ENCODE peak calls at places on chromosome 17, in four cellular contexts. E, L, O and X are unnamed samples.

GRCh38 chr17:30234954-30235353 is 543 bp downstream of the SLC6A4 start:
- DNase-seq in L (no peak), O (no peak), E (no peak), X (no peak)

GRCh38 chr17:6713130-6713917 is at the start of gene SLC13A5:
- DNase-seq in O (no peak), L (peak; percentile 44), E (no peak), X (no peak)

GRCh38 chr17:80870401-80870800 is 121.2 kb upstream of the CHMP6 start:
- DNase-seq in E (no peak), O (no peak), L (no peak), X (peak; percentile 15)

GRCh38 chr17:34582901-34583245 is 3.5 kb downstream of the TMEM132E start:
- DNase-seq in E (no peak), L (no peak), O (no peak), X (no peak)

GRCh38 chr17:32693135-32693897 is 183.6 kb downstream of the MYO1D start:
- DNase-seq in E (no peak), O (no peak), L (no peak), X (no peak)

GRCh38 chr17:62968445-62968923 is 2.4 kb downstream of the TANC2 start:
- DNase-seq in L (no peak), O (peak; percentile 44), E (peak; percentile 85), X (peak; percentile 89)

GRCh38 chr17:8966926-8967325 is 1.4 kb upstream of the PIK3R5 start:
- DNase-seq in O (no peak), E (no peak), L (no peak), X (peak; percentile 99)

GRCh38 chr17:27603870-27604794 is 26.9 kb upstream of the LGALS9 start:
- DNase-seq in E (no peak), O (peak; percentile 49), L (no peak), X (no peak)

GRCh38 chr17:8994319-8994718 is 27.0 kb upstream of the NTN1 start:
- DNase-seq in L (peak; percentile 29), E (peak; percentile 45), O (peak; percentile 59), X (peak; percentile 31)

GRCh38 chr17:66829883-66830282 is 5.0 kb upstream of the CACNG5 start:
- DNase-seq in L (no peak), E (no peak), O (no peak), X (no peak)

GRCh38 chr17:80122926-80123505 is 21.6 kb downstream of the GAA start:
- DNase-seq in L (no peak), E (no peak), O (no peak), X (no peak)

GRCh38 chr17:57356722-57357391 is 100.5 kb downstream of the MSI2 start:
- DNase-seq in O (peak; percentile 45), L (no peak), E (peak; percentile 96), X (no peak)

GRCh38 chr17:62033317-62033716 is 31.8 kb downstream of the MED13 start:
- DNase-seq in L (no peak), O (no peak), E (no peak), X (no peak)

GRCh38 chr17:72030067-72030899 is 90.5 kb upstream of the SOX9 start:
- DNase-seq in L (no peak), E (peak; percentile 77), O (peak; percentile 28), X (peak; percentile 57)

GRCh38 chr17:80738406-80738805 is 193.8 kb downstream of the RPTOR start:
- DNase-seq in E (peak; percentile 70), O (no peak), L (no peak), X (peak; percentile 89)

GRCh38 chr17:80999224-81000088 is 7.8 kb downstream of the CHMP6 start:
- DNase-seq in L (no peak), O (no peak), E (no peak), X (no peak)

GRCh38 chr17:44907696-44908470 is 7.4 kb downstream of the GFAP start:
- DNase-seq in L (no peak), E (no peak), O (no peak), X (no peak)

GRCh38 chr17:27533874-27534815 is 77.9 kb downstream of the KSR1 start:
- DNase-seq in L (no peak), E (no peak), O (peak; percentile 33), X (no peak)

GRCh38 chr17:82933006-82933310 is 93.1 kb upstream of the ZNF750 start:
- DNase-seq in L (peak; percentile 4), E (no peak), O (no peak), X (no peak)

GRCh38 chr17:7435676-7436555 is 681 bp downstream of the TMEM102 start:
- DNase-seq in L (no peak), O (peak; percentile 69), E (peak; percentile 83), X (peak; percentile 69)

GRCh38 chr17:31433091-31433790 is 41.8 kb downstream of the RAB11FIP4 start:
- DNase-seq in O (no peak), E (no peak), L (no peak), X (no peak)

GRCh38 chr17:32518856-32519768 is 32.3 kb downstream of the CDK5R1 start:
- DNase-seq in E (no peak), L (no peak), O (peak; percentile 49), X (no peak)

GRCh38 chr17:36085710-36086268 is 4.2 kb downstream of the CCL3 start:
- DNase-seq in O (no peak), L (no peak), E (no peak), X (peak; percentile 91)

GRCh38 chr17:78986048-78986648 is 6.4 kb upstream of the LGALS3BP start:
- DNase-seq in O (peak; percentile 53), E (peak; percentile 47), L (no peak), X (peak; percentile 83)

GRCh38 chr17:2965621-2966275 is 97.7 kb downstream of the OR1D5 start:
- DNase-seq in L (no peak), O (no peak), E (no peak), X (no peak)

GRCh38 chr17:10094806-10095205 is 103.6 kb downstream of the GAS7 start:
- DNase-seq in O (no peak), E (no peak), L (no peak), X (no peak)

GRCh38 chr17:35752471-35752870 is 568 bp downstream of the GAS2L2 start:
- DNase-seq in O (no peak), L (no peak), E (no peak), X (no peak)